ENCODE peak calls at places on chromosomes 4 and X, in nine cellular contexts. I is CD8-positive, alpha-beta T cell; X is NCI-H1092 treated with DMSO at 0.1 percent for 48 hours; F is HCEC 1CT; B is NCI-H2029; C is left ventricle myocardium superior; K is GM20000; N is naive thymus-derived CD8-positive, alpha-beta T cell; R is NCI-H460. Y is an unnamed sample.

GRCh38 chr4:142719854-142720541 is 126.1 kb downstream of the INPP4B start:
- DNase-seq in I (no peak), X (no peak), F (peak; percentile 19), B (peak; percentile 31), C (no peak), K (peak; percentile 4), N (no peak), R (peak; percentile 19), Y (no peak)

GRCh38 chrX:10756365-10756915 is 136.1 kb upstream of the MID1 start:
- DNase-seq in I (no peak), X (no peak), F (peak; percentile 75), B (no peak), C (no peak), K (no peak), N (no peak), R (peak; percentile 34), Y (no peak)

GRCh38 chr4:126440297-126440696 is 1125.5 kb downstream of the FAT4 start:
- DNase-seq in I (no peak), X (no peak), F (no peak), B (no peak), C (no peak), K (no peak), N (no peak), R (no peak), Y (no peak)

GRCh38 chrX:39018526-39018925 is 217.3 kb downstream of the MID1IP1 start:
- DNase-seq in I (no peak), X (no peak), F (no peak), B (no peak), C (no peak), K (no peak), N (no peak), R (no peak), Y (no peak)

GRCh38 chr4:13483142-13484044 is 747 bp downstream of the RAB28 start:
- DNase-seq in I (no peak), X (peak; percentile 54), F (peak; percentile 61), B (no peak), C (no peak), K (no peak), N (peak; percentile 17), R (no peak), Y (no peak)

GRCh38 chr4:140368686-140369085 is 4.8 kb upstream of the SCOC start:
- DNase-seq in I (no peak), X (no peak), F (no peak), B (no peak), C (no peak), K (no peak), N (no peak), R (no peak), Y (no peak)

GRCh38 chrX:12970691-12971202 is 4.2 kb upstream of the TMSB4X start:
- DNase-seq in I (peak; percentile 69), X (peak; percentile 82), F (peak; percentile 14), B (no peak), C (no peak), K (no peak), N (peak; percentile 61), R (no peak), Y (no peak)

GRCh38 chr4:131119661-131120060 is 2023.7 kb downstream of the C4orf33 start:
- DNase-seq in I (no peak), X (no peak), F (no peak), B (no peak), C (no peak), K (no peak), N (no peak), R (no peak), Y (no peak)

GRCh38 chrX:154469114-154469513 is 10.0 kb downstream of the LAGE3 start:
- DNase-seq in I (no peak), X (no peak), F (no peak), B (no peak), C (no peak), K (no peak), N (no peak), R (no peak), Y (no peak)

GRCh38 chr4:151238477-151238876 is 38.5 kb upstream of the PRSS48 start:
- DNase-seq in I (no peak), X (no peak), F (peak; percentile 9), B (no peak), C (no peak), K (no peak), N (no peak), R (no peak), Y (no peak)

GRCh38 chr4:89803915-89804314 is 33.0 kb downstream of the SNCA start:
- DNase-seq in I (no peak), X (no peak), F (no peak), B (no peak), C (no peak), K (no peak), N (no peak), R (no peak), Y (no peak)

GRCh38 chr4:26127001-26127400 is 193.8 kb upstream of the RBPJ start:
- DNase-seq in I (no peak), X (no peak), F (no peak), B (no peak), C (no peak), K (no peak), N (no peak), R (no peak), Y (no peak)

GRCh38 chr4:169314906-169315305 is 44.1 kb upstream of the SH3RF1 start:
- DNase-seq in I (no peak), X (peak; percentile 83), F (peak; percentile 52), B (peak; percentile 57), C (peak; percentile 81), K (no peak), N (no peak), R (peak; percentile 8), Y (no peak)

GRCh38 chr4:142405021-142405991 is 440.8 kb downstream of the INPP4B start:
- DNase-seq in I (peak; percentile 70), X (no peak), F (peak; percentile 46), B (no peak), C (peak; percentile 44), K (peak; percentile 8), N (peak; percentile 32), R (peak; percentile 25), Y (no peak)

GRCh38 chrX:154019633-154020499 is at the start of gene IRAK1:
- DNase-seq in I (peak; percentile 70), X (peak; percentile 75), F (peak; percentile 65), B (peak; percentile 27), C (peak; percentile 78), K (peak; percentile 90), N (peak; percentile 50), R (peak; percentile 71), Y (no peak)

GRCh38 chr4:138727704-138728103 is 287.9 kb upstream of the NOCT start:
- DNase-seq in I (no peak), X (no peak), F (peak; percentile 37), B (no peak), C (no peak), K (no peak), N (no peak), R (no peak), Y (no peak)

GRCh38 chrX:134026732-134027311 is 41.4 kb upstream of the GPC3 start:
- DNase-seq in I (no peak), X (peak; percentile 46), F (no peak), B (peak; percentile 1), C (no peak), K (peak; percentile 6), N (peak; percentile 14), R (peak; percentile 36), Y (peak; percentile 52)

GRCh38 chrX:39470588-39471155 is 627.1 kb downstream of the BCOR start:
- DNase-seq in I (no peak), X (peak; percentile 76), F (no peak), B (no peak), C (no peak), K (no peak), N (no peak), R (no peak), Y (no peak)

GRCh38 chr4:132071815-132072214 is 1077.3 kb upstream of the PCDH10 start:
- DNase-seq in I (no peak), X (no peak), F (peak; percentile 71), B (no peak), C (no peak), K (no peak), N (no peak), R (no peak), Y (no peak)

GRCh38 chrX:153454901-153455550 is 9.2 kb upstream of the TREX2 start:
- DNase-seq in I (no peak), X (no peak), F (no peak), B (no peak), C (no peak), K (no peak), N (no peak), R (no peak), Y (no peak)

GRCh38 chr4:80213117-80213815 is 16.0 kb downstream of the PRDM8 start:
- DNase-seq in I (no peak), X (no peak), F (peak; percentile 66), B (no peak), C (no peak), K (no peak), N (no peak), R (no peak), Y (no peak)

GRCh38 chr4:133483600-133484246 is 334.6 kb downstream of the PCDH10 start:
- DNase-seq in I (no peak), X (peak; percentile 19), F (peak; percentile 53), B (no peak), C (no peak), K (no peak), N (no peak), R (peak; percentile 36), Y (no peak)

GRCh38 chr4:77073106-77073858 is 2.5 kb downstream of the CCNI start:
- DNase-seq in I (no peak), X (no peak), F (peak; percentile 10), B (no peak), C (no peak), K (no peak), N (no peak), R (no peak), Y (no peak)

GRCh38 chr4:121421594-121421993 is 40.8 kb upstream of the QRFPR start:
- DNase-seq in I (no peak), X (peak; percentile 63), F (no peak), B (peak; percentile 2), C (no peak), K (no peak), N (no peak), R (no peak), Y (no peak)

GRCh38 chr4:3689006-3689405 is 77.2 kb upstream of the ADRA2C start:
- DNase-seq in I (no peak), X (no peak), F (no peak), B (no peak), C (peak; percentile 15), K (no peak), N (no peak), R (no peak), Y (no peak)

GRCh38 chrX:17160971-17161370 is 214.0 kb upstream of the NHS start:
- DNase-seq in I (no peak), X (no peak), F (no peak), B (no peak), C (no peak), K (no peak), N (no peak), R (no peak), Y (no peak)

GRCh38 chr4:153781717-153782416 is 7.0 kb downstream of the SFRP2 start:
- DNase-seq in I (no peak), X (no peak), F (peak; percentile 24), B (no peak), C (no peak), K (no peak), N (no peak), R (no peak), Y (no peak)

GRCh38 chr4:176964116-176964691 is 171.5 kb upstream of the VEGFC start:
- DNase-seq in I (no peak), X (no peak), F (peak; percentile 4), B (no peak), C (no peak), K (no peak), N (no peak), R (no peak), Y (peak; percentile 30)

GRCh38 chr4:53314257-53314656 is 51.6 kb downstream of the SCFD2 start:
- DNase-seq in I (no peak), X (no peak), F (no peak), B (no peak), C (no peak), K (no peak), N (no peak), R (no peak), Y (no peak)

GRCh38 chrX:115058276-115058675 is 40.9 kb upstream of the IL13RA2 start:
- DNase-seq in I (no peak), X (no peak), F (peak; percentile 79), B (no peak), C (no peak), K (no peak), N (no peak), R (no peak), Y (no peak)

GRCh38 chr4:10063544-10064300 is 42.4 kb upstream of the SLC2A9 start:
- DNase-seq in I (peak; percentile 37), X (peak; percentile 55), F (no peak), B (peak; percentile 6), C (peak; percentile 72), K (no peak), N (no peak), R (peak; percentile 11), Y (peak; percentile 52)